ENCODE peak calls at places on chromosomes 1 and 21, in eight cellular contexts. E, O, A, R, W, C, U and Q are unnamed samples.

GRCh38 chr1:916173-917075 is 7.3 kb upstream of the SAMD11 start:
- DNase-seq in E (no peak), O (no peak), A (no peak), R (no peak), W (no peak), C (no peak), U (no peak), Q (no peak)

GRCh38 chr1:248848596-248848995 is 10.3 kb downstream of the ZNF692 start:
- DNase-seq in E (no peak), O (no peak), A (peak), R (no peak), W (no peak), C (no peak), U (no peak), Q (no peak)

GRCh38 chr1:225834417-225835329 is 24.7 kb downstream of the EPHX1 start:
- DNase-seq in E (no peak), O (peak), A (peak), R (peak), W (peak), C (no peak), U (peak), Q (no peak)

GRCh38 chr1:187313115-187313514 is 484.4 kb downstream of the PLA2G4A start:
- DNase-seq in E (no peak), O (no peak), A (no peak), R (no peak), W (no peak), C (no peak), U (no peak), Q (no peak)

GRCh38 chr1:46818591-46818990 is 19.7 kb downstream of the CYP4B1 start:
- DNase-seq in E (no peak), O (no peak), A (no peak), R (no peak), W (no peak), C (no peak), U (no peak), Q (no peak)

GRCh38 chr21:31162827-31163226 is 124.6 kb upstream of the KRTAP19-8 start:
- DNase-seq in E (no peak), O (no peak), A (no peak), R (peak), W (peak), C (no peak), U (no peak), Q (no peak)

GRCh38 chr1:116722016-116722838 is 32.0 kb upstream of the CD2 start:
- DNase-seq in E (no peak), O (no peak), A (no peak), R (peak), W (no peak), C (no peak), U (no peak), Q (no peak)

GRCh38 chr1:158810311-158810710 is 20.8 kb upstream of the MNDA start:
- DNase-seq in E (no peak), O (no peak), A (no peak), R (no peak), W (no peak), C (no peak), U (no peak), Q (no peak)

GRCh38 chr1:113217447-113218208 is 144.6 kb downstream of the LRIG2 start:
- DNase-seq in E (no peak), O (no peak), A (no peak), R (no peak), W (no peak), C (no peak), U (no peak), Q (no peak)

GRCh38 chr1:23800396-23801337 is at the start of gene GALE:
- DNase-seq in E (peak), O (peak), A (peak), R (peak), W (peak), C (peak), U (peak), Q (peak)

GRCh38 chr1:119286587-119287181 is 81.9 kb upstream of the HAO2 start:
- DNase-seq in E (no peak), O (no peak), A (no peak), R (peak), W (peak), C (peak), U (no peak), Q (no peak)

GRCh38 chr1:240562111-240562590 is 49.8 kb downstream of the GREM2 start:
- DNase-seq in E (no peak), O (no peak), A (no peak), R (peak), W (peak), C (no peak), U (no peak), Q (no peak)

GRCh38 chr1:166350490-166350889 is 183.7 kb upstream of the FAM78B start:
- DNase-seq in E (no peak), O (no peak), A (no peak), R (no peak), W (no peak), C (no peak), U (no peak), Q (no peak)

GRCh38 chr1:7589080-7589735 is 181.9 kb upstream of the VAMP3 start:
- DNase-seq in E (no peak), O (no peak), A (no peak), R (no peak), W (no peak), C (no peak), U (no peak), Q (no peak)

GRCh38 chr1:182829285-182829932 is 9.7 kb upstream of the DHX9 start:
- DNase-seq in E (no peak), O (no peak), A (no peak), R (no peak), W (no peak), C (peak), U (no peak), Q (no peak)

GRCh38 chr1:184329255-184329953 is 57.4 kb upstream of the C1orf21 start:
- DNase-seq in E (no peak), O (no peak), A (no peak), R (no peak), W (no peak), C (no peak), U (no peak), Q (no peak)

GRCh38 chr1:160607051-160608032 is 28.0 kb upstream of the CD84 start:
- DNase-seq in E (no peak), O (peak), A (no peak), R (peak), W (peak), C (peak), U (peak), Q (peak)

GRCh38 chr1:212461916-212462660 is 29.4 kb downstream of the NENF start:
- DNase-seq in E (no peak), O (no peak), A (no peak), R (no peak), W (no peak), C (no peak), U (no peak), Q (no peak)

GRCh38 chr1:197614916-197615692 is 160.2 kb downstream of the DENND1B start:
- DNase-seq in E (no peak), O (no peak), A (no peak), R (peak), W (peak), C (no peak), U (no peak), Q (no peak)

GRCh38 chr1:112790920-112791722 is 76.0 kb upstream of the PPM1J start:
- DNase-seq in E (no peak), O (no peak), A (no peak), R (no peak), W (no peak), C (no peak), U (no peak), Q (no peak)

GRCh38 chr1:118944546-118944945 is 43.6 kb downstream of the TBX15 start:
- DNase-seq in E (no peak), O (no peak), A (no peak), R (no peak), W (no peak), C (no peak), U (no peak), Q (no peak)

GRCh38 chr1:27523666-27524020 is 33.7 kb upstream of the WASF2 start:
- DNase-seq in E (no peak), O (no peak), A (no peak), R (no peak), W (no peak), C (no peak), U (no peak), Q (no peak)

GRCh38 chr21:45304945-45305344 is 17.2 kb upstream of the POFUT2 start:
- DNase-seq in E (no peak), O (no peak), A (peak), R (no peak), W (no peak), C (no peak), U (no peak), Q (no peak)

GRCh38 chr21:31530918-31531705 is 128.4 kb upstream of the SOD1 start:
- DNase-seq in E (no peak), O (no peak), A (no peak), R (no peak), W (no peak), C (no peak), U (no peak), Q (no peak)

GRCh38 chr1:230863449-230863848 is 4.9 kb downstream of the C1orf198 start:
- DNase-seq in E (no peak), O (no peak), A (peak), R (no peak), W (no peak), C (no peak), U (no peak), Q (no peak)

GRCh38 chr1:11318982-11319381 is 46.0 kb downstream of the UBIAD1 start:
- DNase-seq in E (no peak), O (no peak), A (no peak), R (no peak), W (no peak), C (no peak), U (no peak), Q (no peak)

GRCh38 chr1:158019177-158019868 is 25.9 kb downstream of the KIRREL1 start:
- DNase-seq in E (no peak), O (peak), A (peak), R (peak), W (peak), C (no peak), U (peak), Q (peak)

GRCh38 chr1:35001743-35002142 is 16.6 kb upstream of the TMEM35B start:
- DNase-seq in E (no peak), O (no peak), A (no peak), R (no peak), W (peak), C (no peak), U (no peak), Q (no peak)

GRCh38 chr21:16040601-16041000 is 310.8 kb downstream of the USP25 start:
- DNase-seq in E (no peak), O (no peak), A (no peak), R (peak), W (no peak), C (no peak), U (no peak), Q (no peak)

GRCh38 chr21:28974531-28975227 is 18.0 kb downstream of the LTN1 start:
- DNase-seq in E (no peak), O (no peak), A (no peak), R (no peak), W (no peak), C (no peak), U (no peak), Q (no peak)

GRCh38 chr1:37244083-37244480 is 209.8 kb upstream of the GRIK3 start:
- DNase-seq in E (no peak), O (no peak), A (no peak), R (no peak), W (no peak), C (no peak), U (no peak), Q (no peak)

GRCh38 chr21:35046880-35047229 is 2.2 kb downstream of the RUNX1 start:
- DNase-seq in E (no peak), O (no peak), A (no peak), R (no peak), W (peak), C (no peak), U (no peak), Q (no peak)

GRCh38 chr1:215863796-215864195 is 296.7 kb downstream of the KCTD3 start:
- DNase-seq in E (no peak), O (no peak), A (no peak), R (no peak), W (no peak), C (no peak), U (no peak), Q (no peak)

GRCh38 chr1:224292419-224292818 is 37.6 kb downstream of the NVL start:
- DNase-seq in E (no peak), O (no peak), A (no peak), R (peak), W (no peak), C (no peak), U (no peak), Q (no peak)

GRCh38 chr1:201059871-201060555 is 36.5 kb upstream of the KIF21B start:
- DNase-seq in E (no peak), O (no peak), A (no peak), R (no peak), W (peak), C (no peak), U (no peak), Q (no peak)

GRCh38 chr1:161915978-161916377 is 107.7 kb downstream of the OLFML2B start:
- DNase-seq in E (no peak), O (no peak), A (no peak), R (no peak), W (no peak), C (no peak), U (no peak), Q (no peak)

GRCh38 chr1:245245021-245245667 is 90.4 kb downstream of the KIF26B start:
- DNase-seq in E (no peak), O (no peak), A (no peak), R (no peak), W (no peak), C (no peak), U (no peak), Q (no peak)

GRCh38 chr1:15426492-15427279 is 11.6 kb upstream of the CTRC start:
- DNase-seq in E (no peak), O (no peak), A (no peak), R (peak), W (no peak), C (no peak), U (no peak), Q (no peak)

GRCh38 chr21:14076143-14076806 is 134.5 kb downstream of the LIPI start:
- DNase-seq in E (no peak), O (no peak), A (no peak), R (no peak), W (no peak), C (no peak), U (no peak), Q (no peak)

GRCh38 chr1:21372383-21372782 is 67.6 kb upstream of the NBPF3 start:
- DNase-seq in E (no peak), O (no peak), A (no peak), R (no peak), W (no peak), C (no peak), U (no peak), Q (no peak)
- TF ChIP-seq CTCF in E (no peak), O (no peak), A (no peak), R (no peak), W (no peak), C (no peak), U (no peak), Q (no peak)

GRCh38 chr1:210294991-210295773 is 33.5 kb upstream of the HHAT start:
- DNase-seq in E (no peak), O (no peak), A (no peak), R (peak), W (peak), C (no peak), U (peak), Q (no peak)

GRCh38 chr1:210291786-210292275 is 36.9 kb upstream of the HHAT start:
- DNase-seq in E (no peak), O (peak), A (no peak), R (peak), W (peak), C (no peak), U (peak), Q (no peak)

GRCh38 chr1:210291088-210291487 is 37.6 kb upstream of the HHAT start:
- DNase-seq in E (no peak), O (no peak), A (no peak), R (no peak), W (no peak), C (no peak), U (no peak), Q (no peak)

GRCh38 chr1:210293191-210293607 is 35.5 kb upstream of the HHAT start:
- DNase-seq in E (no peak), O (no peak), A (peak), R (peak), W (peak), C (no peak), U (peak), Q (no peak)

GRCh38 chr1:210292276-210292851 is 36.3 kb upstream of the HHAT start:
- DNase-seq in E (peak), O (no peak), A (peak), R (no peak), W (peak), C (peak), U (peak), Q (no peak)
- TF ChIP-seq CTCF in E (peak), O (peak), A (no peak), R (no peak), W (peak), C (peak), U (peak), Q (peak)

DNA sequence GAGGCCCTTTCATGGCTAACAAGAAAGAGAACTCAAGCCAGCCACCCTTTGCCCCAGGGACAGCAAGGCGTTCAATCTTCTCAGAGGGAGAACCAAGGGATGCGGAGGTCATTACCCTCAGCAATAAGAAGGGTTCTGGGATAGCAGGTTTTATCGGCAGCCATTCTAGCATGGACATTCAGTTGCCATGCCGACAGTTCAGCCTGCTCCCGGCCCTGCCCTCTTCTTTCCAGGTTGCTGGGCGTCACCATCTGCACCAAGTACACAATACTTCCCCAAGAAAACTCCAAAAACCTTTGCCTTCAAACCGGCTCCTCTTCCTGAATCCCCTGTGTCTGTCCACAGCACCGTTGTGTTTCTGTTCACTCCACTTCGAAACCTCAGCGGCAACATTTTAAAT is 47.1 kb downstream of the SYT2 start:
- DNase-seq in E (no peak), O (no peak), A (no peak), R (no peak), W (no peak), C (no peak), U (no peak), Q (no peak)
- TF ChIP-seq CTCF in E (no peak), O (no peak), A (no peak), R (no peak), W (no peak), C (no peak), U (no peak), Q (no peak)

DNA sequence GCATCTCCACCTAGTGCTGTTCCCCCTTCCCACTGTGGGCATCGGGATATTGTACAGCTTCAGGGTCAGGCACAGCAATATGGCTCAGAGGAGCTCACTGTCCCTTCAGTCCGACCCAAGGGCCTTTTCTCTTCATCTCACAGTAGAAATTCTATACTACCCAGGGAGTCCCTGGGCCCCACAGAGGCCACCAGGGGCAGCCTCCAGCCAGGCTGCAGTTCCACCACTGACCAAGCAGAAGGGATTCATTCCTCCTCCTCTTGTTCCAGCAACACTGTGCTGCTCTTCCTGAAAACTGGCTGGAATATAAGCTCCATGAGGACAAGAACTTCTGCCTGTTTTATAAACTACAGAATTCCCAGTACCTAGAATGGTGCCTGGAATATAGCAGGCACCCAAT is 70.5 kb downstream of the CD34 start:
- DNase-seq in E (no peak), O (no peak), A (no peak), R (no peak), W (no peak), C (no peak), U (no peak), Q (no peak)
- TF ChIP-seq CTCF in E (no peak), O (no peak), A (no peak), R (no peak), W (no peak), C (no peak), U (no peak), Q (peak)

DNA sequence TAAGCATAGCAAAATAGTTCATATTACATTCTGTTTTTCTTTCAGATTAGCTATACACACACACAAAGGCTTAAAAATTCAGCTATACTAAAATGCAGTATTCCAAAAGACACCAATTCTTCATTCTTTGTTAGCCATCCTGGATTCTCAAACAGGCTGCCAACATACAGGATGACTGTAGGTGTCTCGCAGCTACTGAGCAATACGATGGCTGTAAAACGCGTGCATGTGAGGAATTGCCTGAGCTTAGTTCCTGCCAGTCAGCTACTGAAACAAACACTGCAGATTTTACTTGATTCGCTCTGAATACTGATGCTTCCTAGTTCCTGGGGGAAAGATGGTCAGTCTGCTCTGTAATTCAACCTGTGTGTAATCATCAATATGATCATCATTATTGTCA is 24.7 kb upstream of the HMGN1 start:
- DNase-seq in E (no peak), O (no peak), A (no peak), R (peak), W (peak), C (no peak), U (no peak), Q (no peak)
- TF ChIP-seq CTCF in E (peak), O (peak), A (peak), R (peak), W (peak), C (peak), U (peak), Q (peak)

GRCh38 chr21:42923553-42924432 is 1.6 kb downstream of the ERVH48-1 start:
- DNase-seq in E (peak), O (peak), A (peak), R (peak), W (peak), C (peak), U (peak), Q (peak)
- TF ChIP-seq CTCF in E (peak), O (peak), A (peak), R (peak), W (peak), C (peak), U (peak), Q (peak)